ENCODE peak calls at places on chromosomes 16 and 17, in five cellular contexts. N is prostate gland, P is K562, K is A549, S is IMR-90. W is an unnamed sample.

GRCh38 chr17:9488556-9488955 is 87.1 kb downstream of the STX8 start:
- DNase-seq in N (no peak), P (no peak), K (no peak), S (peak), W (no peak)

GRCh38 chr16:69867796-69868565 is 83.2 kb upstream of the CLEC18A start:
- DNase-seq in N (no peak), P (no peak), K (no peak), S (no peak), W (no peak)

GRCh38 chr17:64938925-64939474 is 19.7 kb upstream of the LRRC37A3 start:
- DNase-seq in N (no peak), P (peak), K (peak), S (peak), W (no peak)

GRCh38 chr17:46944931-46945330 is 22.0 kb downstream of the GOSR2 start:
- DNase-seq in N (no peak), P (no peak), K (no peak), S (no peak), W (no peak)

GRCh38 chr16:79213214-79213613 is 387.3 kb downstream of the MAF start:
- DNase-seq in N (no peak), P (no peak), K (no peak), S (no peak), W (no peak)

GRCh38 chr16:14280541-14280940 is 209.4 kb downstream of the MRTFB start:
- DNase-seq in N (no peak), P (no peak), K (no peak), S (no peak), W (no peak)

GRCh38 chr17:69450857-69451410 is 36.4 kb downstream of the MAP2K6 start:
- DNase-seq in N (no peak), P (no peak), K (no peak), S (no peak), W (no peak)

GRCh38 chr17:40453881-40454630 is 10.8 kb downstream of the IGFBP4 start:
- DNase-seq in N (no peak), P (no peak), K (no peak), S (peak), W (peak)

GRCh38 chr17:51056813-51057510 is 63.7 kb downstream of the SPAG9 start:
- DNase-seq in N (peak), P (peak), K (peak), S (peak), W (peak)

GRCh38 chr17:51060396-51060795 is 60.3 kb downstream of the SPAG9 start:
- DNase-seq in N (no peak), P (no peak), K (no peak), S (no peak), W (no peak)

GRCh38 chr17:51064061-51064735 is 56.5 kb downstream of the SPAG9 start:
- DNase-seq in N (no peak), P (no peak), K (no peak), S (no peak), W (no peak)

GRCh38 chr17:51057534-51057933 is 63.1 kb downstream of the SPAG9 start:
- DNase-seq in N (no peak), P (no peak), K (no peak), S (no peak), W (no peak)

GRCh38 chr17:51059781-51060180 is 60.9 kb downstream of the SPAG9 start:
- DNase-seq in N (no peak), P (no peak), K (no peak), S (peak), W (no peak)
- H3K4me3 ChIP-seq in N (no peak), P (no peak), K (no peak), S (no peak), W (no peak)

DNA sequence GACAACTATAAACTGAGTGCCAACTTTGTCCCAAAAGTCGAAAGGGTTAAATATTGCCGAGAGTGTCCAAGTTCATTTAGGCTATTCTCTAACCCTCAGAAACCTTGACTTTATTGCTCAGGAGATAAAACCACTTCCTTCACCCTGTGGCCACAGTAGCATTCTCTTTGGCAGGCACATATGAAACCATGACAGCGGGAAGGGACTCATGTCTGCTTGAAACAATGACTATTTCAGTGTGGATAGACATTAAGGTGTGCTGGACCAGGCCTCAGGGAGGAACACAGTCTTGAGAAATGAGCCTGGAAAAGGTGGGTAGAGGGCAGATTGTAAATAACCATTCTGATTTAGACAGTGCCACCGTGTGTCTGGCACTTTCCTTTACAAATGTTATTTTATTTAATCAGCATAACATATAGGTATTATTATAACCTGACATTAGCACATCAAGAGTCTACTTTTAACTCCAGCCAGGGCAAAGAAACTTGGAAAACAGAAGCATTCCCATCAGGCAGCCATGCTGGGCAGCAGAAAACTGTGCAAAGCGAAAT is 212.6 kb upstream of the ELAC2 start:
- DNase-seq in N (no peak), P (no peak), K (no peak), S (no peak), W (no peak)
- TF ChIP-seq CTCF in N (no peak), P (no peak), K (no peak), S (no peak), W (no peak)

GRCh38 chr17:6928193-6928592 is 67.7 kb upstream of the ALOX12 start:
- DNase-seq in N (no peak), P (no peak), K (no peak), S (no peak), W (no peak)
- TF ChIP-seq POLR2A in N (no peak), P (no peak), K (no peak), S (no peak), W (no peak)

DNA sequence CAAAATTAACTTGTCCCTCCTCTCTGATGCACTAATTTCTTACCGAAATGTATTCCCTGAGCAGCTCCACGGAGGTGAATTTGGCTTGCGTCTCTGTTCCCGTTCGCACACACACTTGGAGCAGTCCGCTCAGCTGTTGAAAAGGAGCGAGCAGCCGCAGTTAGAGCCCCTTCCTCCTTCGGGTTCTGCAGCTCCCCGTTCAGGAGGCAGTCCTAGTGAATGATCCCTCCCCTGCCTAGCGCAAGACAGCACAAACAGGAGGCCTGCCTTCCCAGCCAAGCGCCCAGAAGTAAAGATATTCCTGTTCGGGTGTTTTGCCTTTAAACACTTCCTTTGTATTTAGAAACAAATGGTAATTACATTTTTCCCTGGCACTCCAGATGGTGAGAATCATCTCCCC is 64.7 kb downstream of the ABCC12 start:
- DNase-seq in N (no peak), P (no peak), K (no peak), S (no peak), W (no peak)
- H3K4me3 ChIP-seq in N (no peak), P (no peak), K (no peak), S (no peak), W (no peak)

GRCh38 chr16:67399749-67400704 is 6.7 kb upstream of the TPPP3 start:
- DNase-seq in N (no peak), P (no peak), K (no peak), S (no peak), W (no peak)
- TF ChIP-seq CTCF in N (no peak), P (no peak), K (no peak), S (no peak), W (no peak)

DNA sequence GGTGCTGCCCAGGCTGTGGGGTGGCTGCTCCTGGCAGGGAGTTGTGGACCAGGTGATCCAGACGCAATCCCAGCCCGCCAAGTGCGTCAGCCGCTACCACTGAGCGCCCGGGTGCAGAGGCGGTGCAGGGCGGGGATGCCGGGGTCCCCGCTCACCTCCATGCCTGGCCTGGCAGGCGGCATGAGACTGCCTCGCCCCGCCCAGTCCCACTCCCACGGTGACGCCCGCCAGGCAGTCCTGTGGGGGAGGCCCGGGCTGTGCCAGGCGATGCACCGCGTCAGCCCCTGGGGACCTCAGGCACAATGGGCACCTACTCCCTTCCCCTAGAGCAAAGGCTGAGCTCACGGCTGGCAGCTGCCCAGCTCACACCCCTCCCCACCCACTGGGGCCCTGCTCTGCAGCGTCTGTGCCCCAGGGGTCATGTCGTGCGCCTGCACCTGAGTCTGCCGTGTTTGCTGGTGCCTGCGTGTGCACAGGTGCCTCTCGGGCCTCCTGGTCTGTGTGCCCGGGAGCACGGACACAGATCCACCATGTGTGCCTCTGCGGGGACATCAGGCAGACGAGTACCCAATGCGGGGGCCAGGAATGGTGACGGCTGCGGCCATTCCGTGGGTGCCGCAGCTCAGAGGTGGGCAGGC is 5.3 kb downstream of the RPUSD1 start:
- DNase-seq in N (no peak), P (no peak), K (no peak), S (no peak), W (no peak)
- TF ChIP-seq POLR2A in N (no peak), P (no peak), K (peak), S (no peak), W (no peak)

GRCh38 chr17:81129289-81129688 is 36.0 kb upstream of the PVALEF start:
- DNase-seq in N (no peak), P (no peak), K (no peak), S (no peak), W (no peak)

GRCh38 chr17:81132197-81132540 is 33.1 kb upstream of the PVALEF start:
- DNase-seq in N (no peak), P (no peak), K (no peak), S (no peak), W (no peak)

GRCh38 chr17:81129711-81130367 is 35.5 kb upstream of the PVALEF start:
- DNase-seq in N (no peak), P (no peak), K (no peak), S (no peak), W (no peak)

GRCh38 chr17:81131486-81132196 is 33.7 kb upstream of the PVALEF start:
- DNase-seq in N (no peak), P (no peak), K (no peak), S (no peak), W (no peak)

GRCh38 chr17:81130385-81131288 is 34.7 kb upstream of the PVALEF start:
- DNase-seq in N (no peak), P (no peak), K (no peak), S (no peak), W (no peak)
- H3K4me3 ChIP-seq in N (no peak), P (no peak), K (no peak), S (no peak), W (no peak)

GRCh38 chr16:50015631-50016030 is 9.4 kb upstream of the CNEP1R1 start:
- DNase-seq in N (no peak), P (no peak), K (no peak), S (no peak), W (no peak)

GRCh38 chr16:50011707-50012106 is 13.3 kb upstream of the CNEP1R1 start:
- DNase-seq in N (no peak), P (no peak), K (no peak), S (no peak), W (no peak)

GRCh38 chr16:50010212-50010611 is 14.8 kb upstream of the CNEP1R1 start:
- DNase-seq in N (no peak), P (no peak), K (no peak), S (no peak), W (no peak)

GRCh38 chr16:50007744-50008143 is 17.3 kb upstream of the CNEP1R1 start:
- DNase-seq in N (no peak), P (no peak), K (no peak), S (no peak), W (no peak)

GRCh38 chr16:50012182-50012581 is 12.8 kb upstream of the CNEP1R1 start:
- DNase-seq in N (no peak), P (no peak), K (no peak), S (no peak), W (no peak)
- TF ChIP-seq CTCF in N (no peak), P (no peak), K (no peak), S (no peak), W (no peak)

DNA sequence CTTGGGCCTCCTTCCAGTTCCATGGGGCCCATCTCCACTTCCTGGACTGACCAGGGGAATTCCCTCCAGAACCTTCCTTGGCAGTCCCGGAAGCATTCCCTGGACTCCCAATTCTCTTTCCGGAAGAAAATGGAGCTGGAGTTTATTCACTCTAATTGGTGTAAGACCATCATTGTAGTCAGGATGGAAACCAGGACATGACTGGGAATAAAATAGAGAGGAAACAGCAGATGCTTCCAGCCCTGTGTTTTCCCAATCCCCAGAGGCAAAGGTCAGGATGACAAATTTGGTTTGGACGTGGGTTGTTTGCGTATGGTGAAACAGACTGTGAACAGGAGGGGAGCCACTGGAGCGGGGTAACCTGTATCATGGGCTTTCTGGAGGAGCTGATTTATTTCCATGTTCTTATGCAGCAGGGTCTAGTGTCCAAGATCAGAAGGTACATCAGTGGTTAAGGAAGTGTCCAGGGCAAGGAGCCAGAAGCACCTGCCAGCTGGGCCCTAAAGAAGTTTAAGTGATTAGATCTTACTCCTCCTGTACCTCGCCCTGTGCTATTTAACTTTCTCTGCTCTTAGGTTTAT is 8.5 kb upstream of the LONP2 start:
- DNase-seq in N (no peak), P (no peak), K (no peak), S (peak), W (no peak)
- TF ChIP-seq POLR2A in N (no peak), P (no peak), K (no peak), S (no peak), W (no peak)

W was measured in uterus.